ENCODE peak calls at places on chromosomes 13 and 19, in six cellular contexts. V, A, J, E, P and N are unnamed samples.

GRCh38 chr19:35231956-35232746 is 3.6 kb upstream of the FAM187B start:
- DNase-seq in E (no peak), A (no peak), P (peak; percentile 87), J (no peak), V (no peak), N (no peak)

GRCh38 chr19:27776020-27776419 is 1436.9 kb downstream of the UQCRFS1 start:
- DNase-seq in A (no peak), V (no peak), E (no peak), P (no peak), J (no peak), N (peak; percentile 63)

GRCh38 chr13:21100994-21101757 is 39.8 kb upstream of the LATS2 start:
- DNase-seq in V (no peak), J (peak; percentile 96), P (no peak), E (no peak), A (no peak), N (no peak)

GRCh38 chr13:49610176-49610575 is 18.1 kb upstream of the ARL11 start:
- DNase-seq in P (no peak), E (peak; percentile 93), V (no peak), A (no peak), J (no peak), N (peak; percentile 62)

GRCh38 chr19:9528757-9529336 is 9.6 kb downstream of the ZNF426 start:
- DNase-seq in E (no peak), J (no peak), P (no peak), A (no peak), V (no peak), N (no peak)

GRCh38 chr13:46535002-46535401 is 18.0 kb upstream of the LRCH1 start:
- DNase-seq in E (no peak), V (no peak), P (no peak), J (no peak), A (no peak), N (no peak)

GRCh38 chr19:13212759-13213330 is 62.6 kb downstream of the IER2 start:
- DNase-seq in J (peak; percentile 58), V (peak; percentile 57), P (no peak), E (peak; percentile 50), A (peak; percentile 78), N (peak; percentile 75)

GRCh38 chr13:42997381-42997780 is 5.3 kb upstream of the EPSTI1 start:
- DNase-seq in V (no peak), A (no peak), E (peak; percentile 61), J (no peak), P (no peak), N (no peak)

GRCh38 chr13:63124863-63125262 is 1709.2 kb upstream of the PCDH20 start:
- DNase-seq in V (no peak), E (peak; percentile 23), J (peak; percentile 5), P (no peak), A (no peak), N (no peak)

GRCh38 chr19:18762125-18763023 is 28.7 kb downstream of the COMP start:
- DNase-seq in E (peak; percentile 31), P (no peak), V (no peak), J (peak; percentile 63), A (no peak), N (peak; percentile 72)

GRCh38 chr19:41870401-41870873 is 6.6 kb upstream of the CD79A start:
- DNase-seq in P (no peak), V (no peak), J (no peak), A (no peak), E (no peak), N (no peak)

GRCh38 chr13:21999666-22000065 is 328.8 kb downstream of the FGF9 start:
- DNase-seq in E (no peak), P (no peak), V (no peak), J (no peak), A (no peak), N (no peak)

GRCh38 chr13:79709526-79709925 is 228.6 kb downstream of the NDFIP2 start:
- DNase-seq in P (no peak), J (no peak), V (no peak), E (no peak), A (no peak), N (no peak)

GRCh38 chr19:4375164-4375619 is 25.2 kb downstream of the SH3GL1 start:
- DNase-seq in J (peak; percentile 75), V (no peak), P (no peak), A (peak; percentile 74), E (peak; percentile 44), N (peak; percentile 74)

GRCh38 chr13:114161644-114162532 is 17.2 kb upstream of the CFAP97D2 start:
- DNase-seq in A (no peak), P (no peak), V (peak; percentile 18), J (peak; percentile 63), E (no peak), N (no peak)

GRCh38 chr19:54418030-54418929 is 3.0 kb downstream of the TTYH1 start:
- DNase-seq in A (peak; percentile 9), E (no peak), V (no peak), J (peak; percentile 50), P (no peak), N (no peak)

GRCh38 chr13:112251930-112252585 is 124.1 kb upstream of the SPACA7 start:
- DNase-seq in P (peak; percentile 85), V (no peak), A (no peak), J (no peak), E (no peak), N (no peak)

GRCh38 chr19:27964165-27964564 is 1248.8 kb downstream of the UQCRFS1 start:
- DNase-seq in V (no peak), A (no peak), J (no peak), E (no peak), P (no peak), N (no peak)

GRCh38 chr13:110714798-110715394 is 1.4 kb downstream of the ING1 start:
- DNase-seq in A (no peak), P (no peak), E (peak; percentile 63), V (peak; percentile 46), J (peak; percentile 20), N (peak; percentile 58)

GRCh38 chr13:100922599-100922998 is 248.0 kb upstream of the TMTC4 start:
- DNase-seq in A (no peak), E (no peak), J (no peak), P (no peak), V (no peak), N (no peak)

GRCh38 chr19:41646589-41647204 is 19.8 kb upstream of the CEACAM4 start:
- DNase-seq in A (peak; percentile 55), J (no peak), E (no peak), V (peak; percentile 15), P (no peak), N (peak; percentile 50)

GRCh38 chr19:46180701-46181385 is 32.8 kb downstream of the IGFL2 start:
- DNase-seq in V (no peak), J (no peak), P (no peak), E (no peak), A (no peak), N (no peak)

GRCh38 chr19:12787458-12787857 is 3.8 kb upstream of the JUNB start:
- DNase-seq in J (no peak), V (no peak), E (no peak), P (no peak), A (no peak), N (no peak)

GRCh38 chr13:40407567-40407966 is 258.9 kb downstream of the FOXO1 start:
- DNase-seq in E (no peak), A (no peak), P (peak; percentile 4), J (no peak), V (no peak), N (no peak)

GRCh38 chr19:38015771-38016170 is 108.8 kb downstream of the SIPA1L3 start:
- DNase-seq in V (no peak), P (no peak), A (no peak), E (no peak), J (no peak), N (no peak)
- H3K4me1 ChIP-seq in V (no peaks in the 10 kb centered on the region), P (no peaks in the 10 kb centered on the region), A (no peaks in the 10 kb centered on the region), E (no peaks in the 10 kb centered on the region), J (no peaks in the 10 kb centered on the region), N (no peaks in the 10 kb centered on the region)

GRCh38 chr19:1263198-1263597 is 5.9 kb upstream of the CIRBP start:
- DNase-seq in E (no peak), V (no peak), P (no peak), A (no peak), J (no peak), N (no peak)
- H3K4me1 ChIP-seq in E (peaks cover 46% of the 10 kb centered on the region), V (peaks cover 67% of the 10 kb centered on the region), P (peaks cover 87% of the 10 kb centered on the region), A (peaks cover 95% of the 10 kb centered on the region), J (peaks cover 73% of the 10 kb centered on the region), N (peaks cover 57% of the 10 kb centered on the region)

GRCh38 chr13:33543089-33543459 is 257.5 kb upstream of the STARD13 start:
- DNase-seq in P (no peak), J (no peak), A (no peak), E (no peak), V (no peak), N (no peak)
- H3K4me1 ChIP-seq in P (peaks cover 37% of the 10 kb centered on the region), J (peaks cover 37% of the 10 kb centered on the region), A (no peaks in the 10 kb centered on the region), E (peaks cover 30% of the 10 kb centered on the region), V (peaks cover 38% of the 10 kb centered on the region), N (peaks cover 10% of the 10 kb centered on the region)

GRCh38 chr19:14413355-14413754 is 5.8 kb downstream of the DDX39A start:
- DNase-seq in J (no peak), P (no peak), A (no peak), E (no peak), V (no peak), N (no peak)

GRCh38 chr19:14419038-14419813 is at the start of gene DDX39A:
- DNase-seq in A (peak; percentile 98), P (peak; percentile 100), V (peak; percentile 96), E (peak; percentile 99), J (peak; percentile 99), N (peak; percentile 98)

GRCh38 chr19:14413765-14414171 is 5.4 kb downstream of the DDX39A start:
- DNase-seq in J (no peak), P (no peak), A (no peak), E (no peak), V (no peak), N (peak; percentile 63)

GRCh38 chr19:14418743-14419037 is 451 bp downstream of the DDX39A start:
- DNase-seq in V (no peak), J (no peak), E (no peak), A (no peak), P (no peak), N (no peak)

DNA sequence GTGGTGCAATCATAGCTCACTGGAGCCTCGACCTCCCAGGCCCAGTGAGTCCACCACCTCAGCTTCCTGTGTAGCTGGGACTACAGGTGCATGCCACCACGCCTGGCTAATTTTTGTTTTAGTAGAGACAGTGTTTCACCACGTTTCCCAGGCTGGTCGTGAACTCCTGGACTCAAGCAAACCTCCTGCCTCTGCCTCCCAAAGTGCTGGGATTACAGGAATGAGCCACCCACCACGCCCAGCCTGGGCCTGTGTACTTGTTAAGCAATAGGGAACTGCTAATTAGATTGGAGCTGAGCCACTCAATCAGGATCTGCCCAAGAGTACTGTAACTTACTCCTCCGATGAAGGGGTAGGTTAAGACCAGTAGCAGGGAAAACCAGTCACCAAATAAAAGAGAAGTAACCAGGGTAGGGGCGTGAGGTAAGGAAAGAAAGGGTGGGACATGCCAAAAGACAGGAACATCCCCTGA is 2.4 kb downstream of the DDX39A start:
- DNase-seq in J (no peak), A (no peak), V (no peak), P (no peak), E (no peak), N (no peak)
- H3K4me1 ChIP-seq in J (peaks cover 34% of the 10 kb centered on the region), A (peaks cover 38% of the 10 kb centered on the region), V (peaks cover 62% of the 10 kb centered on the region), P (peaks cover 61% of the 10 kb centered on the region), E (peaks cover 10% of the 10 kb centered on the region), N (peaks cover 16% of the 10 kb centered on the region)

GRCh38 chr19:11019262-11019661 is 58.4 kb downstream of the SMARCA4 start:
- DNase-seq in E (no peak), V (no peak), J (no peak), P (no peak), A (no peak), N (no peak)
- H3K4me1 ChIP-seq in E (no peaks in the 10 kb centered on the region), V (no peaks in the 10 kb centered on the region), J (no peaks in the 10 kb centered on the region), P (no peaks in the 10 kb centered on the region), A (peaks cover 11% of the 10 kb centered on the region), N (no peaks in the 10 kb centered on the region)